ENCODE peak calls at places on chromosomes 13 and 19, in four cellular contexts. Y is IMR-90, D is endothelial cell, R is A549. A is an unnamed sample.

GRCh38 chr13:77767413-77767812 is 69.9 kb downstream of the SLAIN1 start:
- DNase-seq in Y (no peak), D (no peak), R (no peak), A (no peak)

GRCh38 chr19:28394705-28395104 is 818.2 kb downstream of the UQCRFS1 start:
- DNase-seq in Y (no peak), D (no peak), R (no peak), A (no peak)

GRCh38 chr13:76638160-76638559 is 248.0 kb downstream of the KCTD12 start:
- DNase-seq in Y (no peak), D (no peak), R (no peak), A (no peak)

GRCh38 chr19:35715981-35716734 is 1.6 kb upstream of the KMT2B start:
- DNase-seq in Y (peak; percentile 30), D (peak; percentile 60), R (peak; percentile 30), A (peak; percentile 71)

GRCh38 chr19:49380391-49380790 is 7.7 kb upstream of the KASH5 start:
- DNase-seq in Y (no peak), D (no peak), R (no peak), A (no peak)

GRCh38 chr13:45678282-45678681 is 23.8 kb upstream of the CBY2 start:
- DNase-seq in Y (no peak), D (no peak), R (no peak), A (no peak)

GRCh38 chr19:10998045-10998533 is 37.3 kb downstream of the SMARCA4 start:
- DNase-seq in Y (peak; percentile 29), D (no peak), R (no peak), A (no peak)

GRCh38 chr13:98089246-98089645 is 53.6 kb upstream of the FARP1 start:
- DNase-seq in Y (peak; percentile 76), D (no peak), R (no peak), A (no peak)

GRCh38 chr13:101552797-101553196 is 100.3 kb downstream of the ITGBL1 start:
- DNase-seq in Y (peak; percentile 55), D (no peak), R (no peak), A (no peak)

GRCh38 chr13:102035969-102036368 is 365.9 kb downstream of the FGF14 start:
- DNase-seq in Y (no peak), D (no peak), R (no peak), A (no peak)

GRCh38 chr13:41780736-41781708 is 179.9 kb downstream of the VWA8 start:
- DNase-seq in Y (peak; percentile 80), D (no peak), R (peak; percentile 19), A (no peak)

GRCh38 chr19:45497791-45498190 is 452 bp upstream of the PPM1N start:
- DNase-seq in Y (no peak), D (no peak), R (no peak), A (no peak)

GRCh38 chr13:109941221-109941620 is 154.8 kb upstream of the IRS2 start:
- DNase-seq in Y (no peak), D (no peak), R (no peak), A (no peak)

GRCh38 chr19:16033721-16034120 is 42.6 kb upstream of the TPM4 start:
- DNase-seq in Y (no peak), D (no peak), R (no peak), A (no peak)
- TF ChIP-seq CTCF in Y (no peak), D (no peak), R (no peak), A (no peak)

GRCh38 chr13:27770809-27771208 is 21.5 kb upstream of the GSX1 start:
- DNase-seq in Y (peak; percentile 13), D (peak; percentile 44), R (peak; percentile 46), A (peak; percentile 30)
- TF ChIP-seq CTCF in Y (peak; percentile 31), D (no peak), R (peak; percentile 28), A (peak; percentile 20)

DNA sequence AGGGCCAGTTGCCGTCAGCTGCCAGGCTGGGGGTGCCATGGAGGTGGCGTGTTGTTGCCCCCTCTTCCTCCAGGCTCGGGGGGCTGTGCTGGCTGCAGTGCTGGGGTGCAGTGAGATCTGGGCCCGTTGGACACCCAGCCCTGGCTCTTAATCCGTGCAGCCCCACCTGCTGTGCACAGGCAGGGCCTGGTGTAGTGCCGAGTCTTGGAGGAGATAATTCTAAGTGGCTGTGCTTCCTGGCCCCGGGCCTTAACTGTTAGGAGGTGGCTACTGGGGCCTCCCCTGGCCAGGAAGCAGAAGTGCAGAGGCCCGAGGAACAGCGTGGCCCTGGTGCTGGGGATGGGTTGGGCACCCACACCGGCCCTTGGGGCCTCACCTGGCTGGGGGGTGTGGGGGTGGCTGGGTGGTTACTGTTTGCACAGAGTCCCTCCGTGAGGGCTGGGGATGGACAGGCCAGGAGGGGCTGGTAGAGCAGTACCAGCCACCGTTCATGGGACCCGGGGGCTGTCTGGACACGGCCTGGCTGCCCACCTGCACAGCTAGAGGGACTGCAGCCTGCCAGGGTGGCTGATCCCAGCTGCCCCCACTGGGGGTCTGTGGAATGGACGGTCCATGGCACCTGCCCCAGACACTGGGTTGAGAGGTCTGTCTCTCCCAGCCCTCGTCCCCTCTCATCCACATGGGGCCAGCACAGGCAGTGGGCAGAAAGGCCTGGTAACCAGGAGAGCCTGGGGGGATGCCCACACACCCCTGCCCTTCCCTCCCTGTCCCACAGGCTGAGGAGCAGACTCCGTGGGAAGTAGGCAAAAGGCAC is 3.3 kb downstream of the GPX4 start:
- DNase-seq in Y (peak; percentile 49), D (no peak), R (peak; percentile 86), A (peak; percentile 54)
- TF ChIP-seq CTCF in Y (peak; percentile 9), D (no peak), R (no peak), A (no peak)

GRCh38 chr19:8609210-8610040 is 1.1 kb downstream of the ADAMTS10 start:
- DNase-seq in Y (peak; percentile 60), D (peak; percentile 69), R (peak; percentile 91), A (no peak)
- TF ChIP-seq CTCF in Y (peak; percentile 34), D (no peak), R (no peak), A (no peak)

GRCh38 chr19:58554494-58555368 is at the start of gene CHMP2A:
- DNase-seq in Y (peak; percentile 95), D (peak; percentile 98), R (peak; percentile 99), A (peak; percentile 99)
- TF ChIP-seq CTCF in Y (no peak), D (no peak), R (no peak), A (no peak)

GRCh38 chr19:37583340-37583739 is 11.3 kb downstream of the ZNF571 start:
- DNase-seq in Y (no peak), D (no peak), R (no peak), A (no peak)
- TF ChIP-seq CTCF in Y (no peak), D (no peak), R (no peak), A (no peak)

GRCh38 chr19:41706741-41707501 is 1.5 kb upstream of the CEACAM5 start:
- DNase-seq in Y (no peak), D (peak; percentile 78), R (peak; percentile 91), A (peak; percentile 87)
- TF ChIP-seq CTCF in Y (no peak), D (peak; percentile 98), R (peak; percentile 100), A (peak; percentile 100)

DNA sequence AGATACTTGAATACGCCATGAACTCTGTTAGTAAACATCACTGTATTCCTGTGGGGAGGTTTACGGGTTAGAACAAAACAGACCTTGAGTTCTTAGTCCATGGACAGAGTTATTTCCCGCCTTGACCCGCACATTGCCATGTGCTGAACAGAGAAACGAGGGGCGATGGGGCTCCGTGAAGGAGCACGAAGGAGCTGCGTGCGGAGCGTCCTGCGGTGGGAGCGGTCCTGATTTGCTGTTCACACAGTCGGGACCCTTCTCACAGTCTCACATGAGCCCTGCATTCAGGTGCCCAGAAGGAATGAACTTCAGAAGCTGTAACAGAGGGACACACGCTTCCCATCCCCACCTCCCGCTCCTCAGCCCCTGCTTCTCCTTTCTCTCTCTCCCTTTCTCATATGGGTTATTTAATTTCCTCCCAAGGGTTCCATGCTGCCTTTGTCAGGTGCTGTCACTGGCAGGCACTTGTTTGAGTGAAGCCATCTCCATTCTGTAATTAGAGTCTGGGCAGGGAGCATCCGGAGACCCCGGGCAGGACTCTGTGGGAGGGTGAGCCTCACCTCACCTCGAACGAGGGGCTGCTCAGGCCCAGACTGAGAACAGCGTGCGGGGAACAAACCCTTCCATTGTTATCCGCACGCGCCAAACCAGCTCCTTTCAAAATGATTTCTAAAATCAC is 76.9 kb downstream of the TEX29 start:
- DNase-seq in Y (no peak), D (no peak), R (no peak), A (no peak)
- TF ChIP-seq CTCF in Y (no peak), D (no peak), R (no peak), A (no peak)

GRCh38 chr13:30453727-30454126 is 12.0 kb downstream of the HMGB1 start:
- DNase-seq in Y (peak; percentile 37), D (no peak), R (peak; percentile 39), A (no peak)
- TF ChIP-seq CTCF in Y (peak; percentile 16), D (peak; percentile 17), R (peak; percentile 14), A (no peak)